ENCODE peak calls at places on chromosomes 16 and 17, in four cellular contexts. T, X, J and E are unnamed samples.

GRCh38 chr17:38861399-38861843 is 7.9 kb upstream of the RPL23 start:
- DNase-seq in T (no peak), X (no peak), J (no peak), E (no peak)

GRCh38 chr17:80588687-80589086 is 44.0 kb downstream of the RPTOR start:
- DNase-seq in T (no peak), X (no peak), J (no peak), E (no peak)

GRCh38 chr17:81813371-81813684 is 9.4 kb downstream of the GCGR start:
- DNase-seq in T (no peak), X (no peak), J (no peak), E (no peak)

GRCh38 chr16:47037396-47037745 is 63.9 kb upstream of the DNAJA2 start:
- DNase-seq in T (peak), X (no peak), J (no peak), E (no peak)

GRCh38 chr17:21573961-21574610 is 118.2 kb upstream of the KCNJ18 start:
- DNase-seq in T (no peak), X (peak), J (no peak), E (peak)

GRCh38 chr16:83215417-83216001 is 588.7 kb downstream of the CDH13 start:
- DNase-seq in T (peak), X (no peak), J (peak), E (no peak)

GRCh38 chr17:80111702-80112470 is 10.5 kb downstream of the GAA start:
- DNase-seq in T (peak), X (no peak), J (no peak), E (no peak)

GRCh38 chr16:719815-720506 is 985 bp upstream of the ANTKMT start:
- DNase-seq in T (peak), X (no peak), J (no peak), E (no peak)

GRCh38 chr17:20926532-20926931 is 116.3 kb downstream of the USP22 start:
- DNase-seq in T (no peak), X (no peak), J (no peak), E (no peak)

GRCh38 chr17:67974598-67975066 is 21.6 kb downstream of the C17orf58 start:
- DNase-seq in T (peak), X (no peak), J (no peak), E (no peak)

GRCh38 chr16:57606847-57607501 is 21.5 kb upstream of the ADGRG1 start:
- DNase-seq in T (no peak), X (no peak), J (no peak), E (no peak)

GRCh38 chr17:2385240-2386202 is 15.3 kb downstream of the MNT start:
- DNase-seq in T (no peak), X (no peak), J (no peak), E (no peak)

GRCh38 chr17:57984936-57985674 is 2.9 kb downstream of the VEZF1 start:
- DNase-seq in T (no peak), X (no peak), J (no peak), E (no peak)

GRCh38 chr17:57889892-57890856 is 40.3 kb upstream of the MRPS23 start:
- DNase-seq in T (no peak), X (peak), J (no peak), E (peak)

GRCh38 chr17:7515912-7516610 is 31.9 kb downstream of the POLR2A start:
- DNase-seq in T (no peak), X (no peak), J (no peak), E (no peak)

GRCh38 chr17:60398227-60398959 is 6.5 kb upstream of the USP32 start:
- DNase-seq in T (no peak), X (no peak), J (no peak), E (no peak)

GRCh38 chr17:29143894-29144293 is 36.3 kb downstream of the MYO18A start:
- DNase-seq in T (no peak), X (no peak), J (no peak), E (peak)

GRCh38 chr17:54172654-54173316 is 350.1 kb downstream of the KIF2B start:
- DNase-seq in T (peak), X (no peak), J (no peak), E (no peak)

GRCh38 chr17:20200016-20200788 is 191.0 kb downstream of the SPECC1 start:
- DNase-seq in T (no peak), X (no peak), J (no peak), E (no peak)

GRCh38 chr17:62648247-62648953 is 20.9 kb downstream of the MRC2 start:
- DNase-seq in T (no peak), X (no peak), J (no peak), E (no peak)

GRCh38 chr16:84198401-84198800 is 7.4 kb downstream of the ADAD2 start:
- DNase-seq in T (no peak), X (peak), J (no peak), E (no peak)

GRCh38 chr17:29597361-29598172 is 4.6 kb downstream of the ANKRD13B start:
- DNase-seq in T (no peak), X (no peak), J (no peak), E (no peak)

GRCh38 chr16:11256657-11257130 is 690 bp upstream of the SOCS1 start:
- DNase-seq in T (no peak), X (peak), J (no peak), E (peak)